ENCODE peak calls at places on chromosomes 6 and 20, in ten cellular contexts. E, C, R, F, K, G, J, I, A and X are unnamed samples.

GRCh38 chr20:9323622-9324021 is 190.8 kb upstream of the LAMP5 start:
- DNase-seq in J (no peak), G (peak), K (no peak), I (no peak), R (no peak), F (peak), A (no peak), C (peak), E (no peak), X (no peak)

GRCh38 chr20:58140787-58141396 is 87.6 kb downstream of the ANKRD60 start:
- DNase-seq in F (no peak), I (no peak), J (no peak), A (no peak), R (no peak), C (no peak), G (no peak), K (no peak), E (no peak), X (no peak)

GRCh38 chr20:3563113-3563512 is 92.3 kb downstream of the ATRN start:
- DNase-seq in K (no peak), C (no peak), A (no peak), R (peak), F (no peak), E (no peak), I (no peak), G (no peak), J (no peak), X (no peak)

GRCh38 chr6:1639430-1639829 is 29.7 kb downstream of the FOXC1 start:
- DNase-seq in I (no peak), E (no peak), A (no peak), J (no peak), G (no peak), F (no peak), C (no peak), R (no peak), K (no peak), X (no peak)

GRCh38 chr6:154962751-154963150 is 32.4 kb upstream of the TIAM2 start:
- DNase-seq in C (no peak), G (no peak), J (no peak), F (no peak), R (peak), I (no peak), E (peak), K (no peak), A (no peak), X (no peak)

GRCh38 chr6:107179004-107179403 is 63.7 kb upstream of the BEND3 start:
- DNase-seq in G (no peak), R (peak), E (peak), A (peak), F (no peak), I (no peak), C (no peak), K (no peak), J (no peak), X (no peak)

GRCh38 chr6:158784505-158784904 is 34.7 kb downstream of the EZR start:
- DNase-seq in C (no peak), A (no peak), K (no peak), R (peak), G (no peak), J (no peak), E (no peak), F (no peak), I (no peak), X (no peak)

GRCh38 chr6:43916924-43917877 is 147.2 kb downstream of the VEGFA start:
- DNase-seq in F (no peak), C (no peak), G (no peak), I (no peak), J (no peak), K (no peak), A (no peak), R (no peak), E (peak), X (no peak)

GRCh38 chr20:44133424-44133823 is 53.6 kb downstream of the JPH2 start:
- DNase-seq in F (no peak), G (no peak), R (no peak), E (no peak), C (no peak), I (no peak), J (no peak), A (no peak), K (no peak), X (no peak)

GRCh38 chr6:149134531-149134933 is 183.0 kb upstream of the TAB2 start:
- DNase-seq in G (no peak), C (no peak), I (no peak), E (peak), R (no peak), J (no peak), A (no peak), F (no peak), K (no peak), X (no peak)